ENCODE peak calls at places on chromosomes 11 and 22, in eight cellular contexts. One of them, this sample, is unnamed.

GRCh38 chr22:50683994-50684371 is 11.4 kb downstream of the SHANK3 start:
- DNase-seq in fibroblast of mammary gland: no peak
- DNase-seq in D341Med: no peak
- DNase-seq in cardiac muscle cell: no peak
- DNase-seq in substantia nigra: no peak
- DNase-seq in CD8-positive, alpha-beta memory T cell: no peak
- DNase-seq in NAMALWA: no peak
- DNase-seq in iPS DF 6.9: no peak
- DNase-seq in this sample: no peak

GRCh38 chr11:2319791-2320481 is 18.1 kb downstream of the TSPAN32 start:
- DNase-seq in NAMALWA: no peak
- DNase-seq in CD8-positive, alpha-beta memory T cell: no peak
- DNase-seq in D341Med: peak
- DNase-seq in fibroblast of mammary gland: no peak
- DNase-seq in cardiac muscle cell: no peak
- DNase-seq in substantia nigra: no peak
- DNase-seq in iPS DF 6.9: no peak
- DNase-seq in this sample: peak

GRCh38 chr11:2122907-2123627 is 16.1 kb downstream of the IGF2 start:
- DNase-seq in iPS DF 6.9: no peak
- DNase-seq in cardiac muscle cell: no peak
- DNase-seq in CD8-positive, alpha-beta memory T cell: no peak
- DNase-seq in D341Med: no peak
- DNase-seq in NAMALWA: no peak
- DNase-seq in fibroblast of mammary gland: no peak
- DNase-seq in substantia nigra: no peak
- DNase-seq in this sample: no peak

GRCh38 chr11:7587712-7588111 is 73.9 kb downstream of the PPFIBP2 start:
- DNase-seq in D341Med: no peak
- DNase-seq in substantia nigra: no peak
- DNase-seq in cardiac muscle cell: no peak
- DNase-seq in NAMALWA: no peak
- DNase-seq in iPS DF 6.9: no peak
- DNase-seq in CD8-positive, alpha-beta memory T cell: no peak
- DNase-seq in fibroblast of mammary gland: no peak
- DNase-seq in this sample: no peak

GRCh38 chr11:92131289-92131890 is 93.2 kb upstream of the FAT3 start:
- DNase-seq in cardiac muscle cell: peak
- DNase-seq in D341Med: no peak
- DNase-seq in substantia nigra: no peak
- DNase-seq in fibroblast of mammary gland: no peak
- DNase-seq in CD8-positive, alpha-beta memory T cell: no peak
- DNase-seq in iPS DF 6.9: no peak
- DNase-seq in NAMALWA: no peak
- DNase-seq in this sample: no peak

GRCh38 chr22:35043251-35043931 is 22.6 kb upstream of the ISX start:
- DNase-seq in NAMALWA: peak
- DNase-seq in fibroblast of mammary gland: no peak
- DNase-seq in CD8-positive, alpha-beta memory T cell: no peak
- DNase-seq in substantia nigra: no peak
- DNase-seq in iPS DF 6.9: no peak
- DNase-seq in D341Med: peak
- DNase-seq in cardiac muscle cell: no peak
- DNase-seq in this sample: no peak

GRCh38 chr11:18493310-18493709 is 33.4 kb downstream of the TSG101 start:
- DNase-seq in substantia nigra: no peak
- DNase-seq in D341Med: no peak
- DNase-seq in iPS DF 6.9: no peak
- DNase-seq in CD8-positive, alpha-beta memory T cell: no peak
- DNase-seq in fibroblast of mammary gland: no peak
- DNase-seq in cardiac muscle cell: no peak
- DNase-seq in NAMALWA: no peak
- DNase-seq in this sample: no peak

GRCh38 chr11:3105791-3106735 is 48.8 kb upstream of the CARS1 start:
- DNase-seq in CD8-positive, alpha-beta memory T cell: no peak
- DNase-seq in cardiac muscle cell: no peak
- DNase-seq in NAMALWA: no peak
- DNase-seq in D341Med: no peak
- DNase-seq in fibroblast of mammary gland: no peak
- DNase-seq in substantia nigra: no peak
- DNase-seq in iPS DF 6.9: no peak
- DNase-seq in this sample: no peak

GRCh38 chr22:38353142-38353629 is 36.0 kb upstream of the CSNK1E start:
- DNase-seq in cardiac muscle cell: peak
- DNase-seq in D341Med: peak
- DNase-seq in fibroblast of mammary gland: peak
- DNase-seq in CD8-positive, alpha-beta memory T cell: peak
- DNase-seq in iPS DF 6.9: no peak
- DNase-seq in substantia nigra: peak
- DNase-seq in NAMALWA: peak
- DNase-seq in this sample: peak

GRCh38 chr11:12602421-12602820 is 71.8 kb upstream of the TEAD1 start:
- DNase-seq in iPS DF 6.9: no peak
- DNase-seq in cardiac muscle cell: no peak
- DNase-seq in fibroblast of mammary gland: peak
- DNase-seq in CD8-positive, alpha-beta memory T cell: no peak
- DNase-seq in substantia nigra: no peak
- DNase-seq in NAMALWA: no peak
- DNase-seq in D341Med: no peak
- DNase-seq in this sample: no peak

GRCh38 chr22:47486569-47487312 is 724.3 kb downstream of the TBC1D22A start:
- DNase-seq in NAMALWA: no peak
- DNase-seq in fibroblast of mammary gland: no peak
- DNase-seq in CD8-positive, alpha-beta memory T cell: no peak
- DNase-seq in cardiac muscle cell: no peak
- DNase-seq in D341Med: no peak
- DNase-seq in iPS DF 6.9: no peak
- DNase-seq in substantia nigra: no peak
- DNase-seq in this sample: no peak

GRCh38 chr11:86594746-86595145 is 77.7 kb downstream of the ME3 start:
- DNase-seq in NAMALWA: no peak
- DNase-seq in iPS DF 6.9: no peak
- DNase-seq in CD8-positive, alpha-beta memory T cell: no peak
- DNase-seq in cardiac muscle cell: no peak
- DNase-seq in substantia nigra: no peak
- DNase-seq in fibroblast of mammary gland: peak
- DNase-seq in D341Med: no peak
- DNase-seq in this sample: no peak

GRCh38 chr22:49382451-49382735 is 445.3 kb downstream of the BRD1 start:
- DNase-seq in NAMALWA: no peak
- DNase-seq in CD8-positive, alpha-beta memory T cell: no peak
- DNase-seq in D341Med: no peak
- DNase-seq in substantia nigra: no peak
- DNase-seq in cardiac muscle cell: no peak
- DNase-seq in iPS DF 6.9: no peak
- DNase-seq in fibroblast of mammary gland: no peak
- DNase-seq in this sample: no peak

GRCh38 chr11:19756675-19757475 is 44.2 kb downstream of the NAV2 start:
- DNase-seq in NAMALWA: no peak
- DNase-seq in substantia nigra: peak
- DNase-seq in D341Med: no peak
- DNase-seq in CD8-positive, alpha-beta memory T cell: no peak
- DNase-seq in iPS DF 6.9: no peak
- DNase-seq in cardiac muscle cell: peak
- DNase-seq in fibroblast of mammary gland: no peak
- DNase-seq in this sample: no peak

GRCh38 chr11:111635706-111636045 is 33.4 kb downstream of the SIK2 start:
- DNase-seq in iPS DF 6.9: no peak
- DNase-seq in NAMALWA: no peak
- DNase-seq in CD8-positive, alpha-beta memory T cell: no peak
- DNase-seq in D341Med: no peak
- DNase-seq in cardiac muscle cell: peak
- DNase-seq in fibroblast of mammary gland: peak
- DNase-seq in substantia nigra: no peak
- DNase-seq in this sample: peak

GRCh38 chr11:133966924-133967598 is 10.3 kb upstream of the IGSF9B start:
- DNase-seq in CD8-positive, alpha-beta memory T cell: peak
- DNase-seq in substantia nigra: peak
- DNase-seq in cardiac muscle cell: peak
- DNase-seq in fibroblast of mammary gland: no peak
- DNase-seq in iPS DF 6.9: no peak
- DNase-seq in D341Med: peak
- DNase-seq in NAMALWA: peak
- DNase-seq in this sample: no peak

GRCh38 chr22:47200273-47201051 is 438.0 kb downstream of the TBC1D22A start:
- DNase-seq in NAMALWA: no peak
- DNase-seq in fibroblast of mammary gland: peak
- DNase-seq in CD8-positive, alpha-beta memory T cell: no peak
- DNase-seq in D341Med: no peak
- DNase-seq in substantia nigra: no peak
- DNase-seq in cardiac muscle cell: peak
- DNase-seq in iPS DF 6.9: no peak
- DNase-seq in this sample: no peak

GRCh38 chr11:102287963-102288744 is 29.1 kb upstream of the BIRC3 start:
- DNase-seq in D341Med: peak
- DNase-seq in iPS DF 6.9: peak
- DNase-seq in CD8-positive, alpha-beta memory T cell: no peak
- DNase-seq in substantia nigra: no peak
- DNase-seq in NAMALWA: peak
- DNase-seq in cardiac muscle cell: peak
- DNase-seq in fibroblast of mammary gland: peak
- DNase-seq in this sample: peak

GRCh38 chr11:707817-708420 is 1.9 kb downstream of the EPS8L2 start:
- DNase-seq in CD8-positive, alpha-beta memory T cell: no peak
- DNase-seq in substantia nigra: no peak
- DNase-seq in fibroblast of mammary gland: no peak
- DNase-seq in D341Med: peak
- DNase-seq in NAMALWA: no peak
- DNase-seq in cardiac muscle cell: no peak
- DNase-seq in iPS DF 6.9: no peak
- DNase-seq in this sample: no peak

GRCh38 chr11:128662960-128663359 is 30.9 kb upstream of the FLI1 start:
- DNase-seq in fibroblast of mammary gland: no peak
- DNase-seq in cardiac muscle cell: no peak
- DNase-seq in NAMALWA: peak
- DNase-seq in CD8-positive, alpha-beta memory T cell: no peak
- DNase-seq in substantia nigra: no peak
- DNase-seq in D341Med: no peak
- DNase-seq in iPS DF 6.9: no peak
- DNase-seq in this sample: no peak

GRCh38 chr11:88175004-88175706 is at the start of gene RAB38:
- DNase-seq in iPS DF 6.9: peak
- DNase-seq in fibroblast of mammary gland: no peak
- DNase-seq in cardiac muscle cell: peak
- DNase-seq in D341Med: peak
- DNase-seq in NAMALWA: no peak
- DNase-seq in substantia nigra: no peak
- DNase-seq in CD8-positive, alpha-beta memory T cell: no peak
- DNase-seq in this sample: peak

GRCh38 chr11:24900524-24900923 is 403.7 kb downstream of the LUZP2 start:
- DNase-seq in iPS DF 6.9: no peak
- DNase-seq in substantia nigra: no peak
- DNase-seq in D341Med: no peak
- DNase-seq in fibroblast of mammary gland: no peak
- DNase-seq in NAMALWA: no peak
- DNase-seq in CD8-positive, alpha-beta memory T cell: no peak
- DNase-seq in cardiac muscle cell: no peak
- DNase-seq in this sample: no peak

GRCh38 chr22:44353063-44353440 is 40.3 kb upstream of the SHISAL1 start:
- DNase-seq in CD8-positive, alpha-beta memory T cell: no peak
- DNase-seq in fibroblast of mammary gland: no peak
- DNase-seq in iPS DF 6.9: no peak
- DNase-seq in cardiac muscle cell: no peak
- DNase-seq in NAMALWA: no peak
- DNase-seq in substantia nigra: no peak
- DNase-seq in D341Med: no peak
- DNase-seq in this sample: no peak

GRCh38 chr11:121688860-121689614 is 236.3 kb upstream of the SORL1-AS1 start:
- DNase-seq in iPS DF 6.9: no peak
- DNase-seq in substantia nigra: no peak
- DNase-seq in D341Med: no peak
- DNase-seq in NAMALWA: no peak
- DNase-seq in CD8-positive, alpha-beta memory T cell: no peak
- DNase-seq in fibroblast of mammary gland: no peak
- DNase-seq in cardiac muscle cell: no peak
- DNase-seq in this sample: no peak

GRCh38 chr11:34706709-34707461 is 86.0 kb downstream of the EHF start:
- DNase-seq in NAMALWA: no peak
- DNase-seq in iPS DF 6.9: no peak
- DNase-seq in fibroblast of mammary gland: peak
- DNase-seq in D341Med: no peak
- DNase-seq in CD8-positive, alpha-beta memory T cell: no peak
- DNase-seq in cardiac muscle cell: no peak
- DNase-seq in substantia nigra: no peak
- DNase-seq in this sample: no peak

GRCh38 chr11:116787436-116787785 is 412 bp downstream of the ZPR1 start:
- DNase-seq in D341Med: no peak
- DNase-seq in fibroblast of mammary gland: no peak
- DNase-seq in CD8-positive, alpha-beta memory T cell: no peak
- DNase-seq in cardiac muscle cell: no peak
- DNase-seq in NAMALWA: no peak
- DNase-seq in substantia nigra: no peak
- DNase-seq in iPS DF 6.9: no peak
- DNase-seq in this sample: peak

GRCh38 chr22:43945632-43946390 is 9.4 kb upstream of the SAMM50 start:
- DNase-seq in NAMALWA: peak
- DNase-seq in CD8-positive, alpha-beta memory T cell: peak
- DNase-seq in iPS DF 6.9: peak
- DNase-seq in cardiac muscle cell: peak
- DNase-seq in D341Med: peak
- DNase-seq in substantia nigra: peak
- DNase-seq in fibroblast of mammary gland: peak
- DNase-seq in this sample: peak

GRCh38 chr11:5937868-5938602 is 4.0 kb upstream of the OR56A3 start:
- DNase-seq in D341Med: no peak
- DNase-seq in substantia nigra: no peak
- DNase-seq in cardiac muscle cell: no peak
- DNase-seq in iPS DF 6.9: no peak
- DNase-seq in NAMALWA: no peak
- DNase-seq in CD8-positive, alpha-beta memory T cell: no peak
- DNase-seq in fibroblast of mammary gland: no peak
- DNase-seq in this sample: no peak

GRCh38 chr11:12150831-12151382 is 40.5 kb downstream of the MICAL2 start:
- DNase-seq in NAMALWA: no peak
- DNase-seq in D341Med: no peak
- DNase-seq in fibroblast of mammary gland: peak
- DNase-seq in CD8-positive, alpha-beta memory T cell: no peak
- DNase-seq in iPS DF 6.9: no peak
- DNase-seq in cardiac muscle cell: peak
- DNase-seq in substantia nigra: no peak
- DNase-seq in this sample: no peak

GRCh38 chr22:46126853-46127385 is 23.4 kb upstream of the PPARA start:
- DNase-seq in cardiac muscle cell: no peak
- DNase-seq in D341Med: no peak
- DNase-seq in NAMALWA: no peak
- DNase-seq in fibroblast of mammary gland: no peak
- DNase-seq in substantia nigra: no peak
- DNase-seq in CD8-positive, alpha-beta memory T cell: no peak
- DNase-seq in iPS DF 6.9: no peak
- DNase-seq in this sample: no peak

GRCh38 chr11:64999478-64999877 is 2.7 kb upstream of the BATF2 start:
- DNase-seq in fibroblast of mammary gland: no peak
- DNase-seq in substantia nigra: no peak
- DNase-seq in cardiac muscle cell: no peak
- DNase-seq in iPS DF 6.9: no peak
- DNase-seq in D341Med: no peak
- DNase-seq in NAMALWA: no peak
- DNase-seq in CD8-positive, alpha-beta memory T cell: no peak
- DNase-seq in this sample: no peak

GRCh38 chr11:79546366-79546765 is 105.5 kb upstream of the TENM4 start:
- DNase-seq in NAMALWA: no peak
- DNase-seq in D341Med: no peak
- DNase-seq in CD8-positive, alpha-beta memory T cell: no peak
- DNase-seq in cardiac muscle cell: no peak
- DNase-seq in substantia nigra: no peak
- DNase-seq in fibroblast of mammary gland: no peak
- DNase-seq in iPS DF 6.9: no peak
- DNase-seq in this sample: no peak

GRCh38 chr11:75283391-75283931 is 42.9 kb downstream of the TPBGL start:
- DNase-seq in NAMALWA: no peak
- DNase-seq in fibroblast of mammary gland: no peak
- DNase-seq in substantia nigra: no peak
- DNase-seq in CD8-positive, alpha-beta memory T cell: no peak
- DNase-seq in cardiac muscle cell: no peak
- DNase-seq in D341Med: no peak
- DNase-seq in iPS DF 6.9: no peak
- DNase-seq in this sample: no peak

GRCh38 chr22:24485608-24486007 is 9.5 kb upstream of the UPB1 start:
- DNase-seq in CD8-positive, alpha-beta memory T cell: no peak
- DNase-seq in D341Med: no peak
- DNase-seq in fibroblast of mammary gland: no peak
- DNase-seq in cardiac muscle cell: no peak
- DNase-seq in substantia nigra: no peak
- DNase-seq in iPS DF 6.9: no peak
- DNase-seq in NAMALWA: no peak
- DNase-seq in this sample: no peak

This sample was measured in erythroblast.